ENCODE peak calls at places on chromosomes 5 and 9, in seven cellular contexts. M, S, C, P, A, Q and B are unnamed samples.

GRCh38 chr5:34509392-34509791 is 146.7 kb upstream of the RAI14 start:
- DNase-seq in M (peak), S (no peak), C (no peak), P (no peak), A (no peak), Q (no peak), B (no peak)

GRCh38 chr9:110571801-110572490 is 7.6 kb downstream of the SVEP1 start:
- DNase-seq in M (no peak), S (no peak), C (no peak), P (peak), A (no peak), Q (no peak), B (no peak)

GRCh38 chr5:78803386-78803785 is 154.8 kb upstream of the LHFPL2 start:
- DNase-seq in M (no peak), S (no peak), C (no peak), P (no peak), A (peak), Q (peak), B (no peak)

GRCh38 chr5:94017579-94017978 is 276.2 kb upstream of the POU5F2 start:
- DNase-seq in M (peak), S (no peak), C (no peak), P (peak), A (no peak), Q (no peak), B (no peak)

GRCh38 chr5:172661536-172661935 is 20.5 kb downstream of the NEURL1B start:
- DNase-seq in M (no peak), S (no peak), C (no peak), P (no peak), A (no peak), Q (no peak), B (no peak)

GRCh38 chr5:13934125-13934524 is 10.4 kb downstream of the DNAH5 start:
- DNase-seq in M (no peak), S (no peak), C (no peak), P (no peak), A (no peak), Q (no peak), B (no peak)

GRCh38 chr5:174732040-174733020 is 7.9 kb downstream of the MSX2 start:
- DNase-seq in M (no peak), S (no peak), C (no peak), P (no peak), A (no peak), Q (no peak), B (no peak)

GRCh38 chr5:65928341-65928752 is 2.0 kb downstream of the ERBIN start:
- DNase-seq in M (peak), S (no peak), C (no peak), P (no peak), A (no peak), Q (no peak), B (no peak)

GRCh38 chr5:79697222-79698164 is 7.9 kb downstream of the CMYA5 start:
- DNase-seq in M (no peak), S (no peak), C (peak), P (peak), A (no peak), Q (no peak), B (peak)

DNA sequence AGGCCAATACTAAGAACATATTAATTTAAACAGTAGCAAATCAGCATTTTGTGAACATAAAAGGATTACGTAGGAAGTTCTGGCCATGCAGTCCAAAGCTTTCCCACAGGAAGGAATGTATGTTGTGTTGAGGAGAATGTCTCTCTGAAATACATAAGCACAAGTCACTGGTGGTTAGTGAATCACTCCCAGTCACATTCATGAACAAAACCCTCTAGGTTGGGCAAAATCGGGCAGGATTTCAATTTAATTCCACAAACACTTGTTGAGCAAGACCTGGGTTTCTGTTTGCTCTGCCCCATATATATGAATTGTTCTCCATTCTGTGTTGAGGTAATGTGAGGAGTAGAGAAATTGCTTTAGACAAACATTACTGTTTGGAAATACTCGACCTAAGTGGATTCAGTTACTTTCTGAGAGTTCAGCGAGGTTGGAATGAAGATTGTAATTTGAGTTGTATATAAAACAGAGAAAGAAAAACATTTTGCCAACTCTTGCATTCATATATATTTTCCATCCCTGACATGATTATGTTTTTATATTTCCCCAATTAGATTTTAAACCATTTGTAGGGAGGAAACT is 127.6 kb upstream of the RPS23 start:
- DNase-seq in M (peak), S (peak), C (peak), P (peak), A (no peak), Q (no peak), B (no peak)
- H3K4me3 ChIP-seq in M (no peak), S (peak), C (no peak), P (no peak), A (no peak), Q (no peak), B (no peak)

DNA sequence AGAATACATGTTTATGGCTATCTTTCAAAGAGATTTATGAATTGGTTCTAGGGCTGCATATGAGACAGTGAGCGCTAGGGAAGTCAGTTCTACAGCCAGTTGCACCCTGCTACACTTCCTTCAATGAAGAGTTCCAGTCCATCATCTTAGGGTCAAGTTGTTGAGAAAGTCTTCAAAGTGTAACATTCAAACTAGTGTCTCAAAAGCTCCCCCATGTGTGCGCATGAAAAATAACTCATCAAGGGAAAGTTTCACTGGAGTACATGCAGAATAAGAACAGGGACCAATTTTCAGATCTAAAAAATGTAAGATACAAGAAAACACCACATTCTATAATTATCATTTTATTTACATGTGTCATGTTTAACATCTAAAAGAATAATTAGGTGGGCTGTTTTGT is 317.2 kb downstream of the DEPDC1B start:
- DNase-seq in M (peak), S (peak), C (peak), P (peak), A (no peak), Q (no peak), B (peak)
- TF ChIP-seq CTCF in M (peak), S (peak), C (peak), P (peak), A (peak), Q (peak), B (peak)

DNA sequence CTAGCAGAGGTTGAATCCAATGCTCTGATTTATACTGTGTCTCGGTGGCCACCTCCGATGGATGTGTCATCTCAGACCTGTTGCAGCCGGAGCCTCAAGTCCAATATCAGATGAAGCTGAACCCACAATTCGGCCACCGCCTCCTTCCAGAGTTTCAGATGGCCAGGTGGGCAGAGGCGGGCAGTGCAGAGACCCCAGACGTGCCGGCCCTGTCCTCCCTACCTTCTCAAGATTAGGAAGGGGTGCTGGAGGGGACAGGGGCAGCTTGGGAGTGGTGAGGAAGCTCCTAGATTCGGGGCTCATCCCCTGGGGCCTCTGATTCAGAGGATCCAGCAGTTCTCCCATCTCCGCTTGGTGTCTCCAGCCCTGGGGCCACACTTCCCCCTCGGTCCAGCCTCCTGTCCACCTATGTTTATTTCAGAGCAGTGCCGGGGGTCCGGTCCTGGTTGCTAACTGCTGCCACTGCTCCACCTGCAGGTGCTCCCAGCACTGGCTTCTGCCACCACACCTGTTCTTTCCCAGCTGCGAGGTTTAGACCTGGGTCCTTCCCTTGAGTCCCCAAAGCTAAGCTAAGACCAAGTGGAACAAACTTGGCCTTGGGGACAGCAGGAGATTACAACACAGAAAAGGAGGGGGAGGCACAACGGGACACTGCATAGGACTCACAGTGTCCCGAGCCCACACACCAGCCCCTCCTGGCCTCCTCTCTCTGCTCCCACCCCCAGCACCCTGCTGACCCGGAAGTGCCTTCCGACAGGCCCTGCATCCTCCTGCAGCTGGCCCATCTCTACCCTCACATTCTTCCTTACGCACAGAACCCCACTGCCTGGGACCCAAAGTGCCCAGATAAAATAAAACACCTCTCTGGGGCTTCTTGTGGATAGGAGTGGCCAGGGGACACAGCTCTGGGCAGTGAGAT is 81.6 kb downstream of the NTNG2 start:
- DNase-seq in M (no peak), S (peak), C (no peak), P (peak), A (no peak), Q (no peak), B (no peak)
- H3K4me3 ChIP-seq in M (no peak), S (no peak), C (no peak), P (no peak), A (no peak), Q (no peak), B (no peak)

DNA sequence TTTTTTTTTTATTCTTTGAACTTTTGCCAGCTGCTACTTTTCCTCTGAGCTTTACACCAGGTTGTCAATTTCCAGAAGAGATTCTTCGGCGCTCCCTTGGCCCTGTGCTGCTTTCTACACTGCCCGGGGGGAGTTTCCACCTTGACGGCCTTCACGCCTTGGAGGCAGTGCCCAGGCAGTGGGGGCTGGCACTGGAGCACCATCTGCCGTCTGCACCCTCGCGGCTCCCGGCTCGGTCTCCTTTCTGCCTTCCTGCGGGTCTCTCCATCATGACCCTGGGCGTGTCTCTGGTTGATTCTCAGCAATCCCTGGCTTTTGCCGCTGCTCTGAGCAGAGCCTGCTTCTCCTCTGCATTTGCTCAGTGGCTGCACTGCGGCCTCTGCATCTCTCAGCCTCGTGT is 2.9 kb downstream of the SLC6A18 start:
- DNase-seq in M (no peak), S (no peak), C (no peak), P (no peak), A (no peak), Q (no peak), B (no peak)
- TF ChIP-seq CTCF in M (no peak), S (no peak), C (no peak), P (no peak), A (no peak), Q (no peak), B (no peak)